ENCODE peak calls at places on chromosomes 7 and 10, in six cellular contexts. P is psoas muscle; X is sigmoid colon; G is CD8-positive, alpha-beta memory T cell; T is aorta; J is testis. S is an unnamed sample.

GRCh38 chr10:71075066-71075758 is 137.2 kb upstream of the UNC5B start:
- DNase-seq in T (peak; percentile 35), X (peak; percentile 49), P (no peak), G (no peak), J (no peak), S (peak; percentile 53)

GRCh38 chr7:92725161-92725925 is 111.0 kb downstream of the CDK6 start:
- DNase-seq in G (no peak), T (no peak), X (no peak), J (no peak), P (no peak), S (no peak)

GRCh38 chr7:106317971-106318370 is 33.2 kb upstream of the NAMPT start:
- DNase-seq in T (no peak), P (no peak), X (no peak), G (no peak), J (no peak), S (no peak)

GRCh38 chr10:11444148-11444516 is 167.3 kb downstream of the USP6NL start:
- DNase-seq in P (no peak), G (no peak), J (no peak), X (no peak), T (no peak), S (no peak)

GRCh38 chr10:70759769-70760168 is 25.4 kb downstream of the TBATA start:
- DNase-seq in X (peak; percentile 44), J (no peak), G (no peak), T (no peak), P (no peak), S (no peak)

GRCh38 chr10:5757766-5758517 is 55.3 kb downstream of the GDI2 start:
- DNase-seq in G (no peak), T (no peak), X (no peak), P (no peak), J (no peak), S (no peak)

GRCh38 chr10:58820862-58821559 is 308.3 kb downstream of the BICC1 start:
- DNase-seq in J (no peak), G (no peak), T (peak; percentile 44), P (no peak), X (no peak), S (no peak)

GRCh38 chr7:98354511-98355249 is 46.2 kb downstream of the BAIAP2L1 start:
- DNase-seq in J (no peak), P (no peak), G (no peak), T (no peak), X (no peak), S (no peak)

GRCh38 chr10:85908462-85908861 is 458.1 kb downstream of the GRID1 start:
- DNase-seq in J (no peak), P (no peak), X (no peak), G (no peak), T (no peak), S (no peak)

GRCh38 chr10:132425029-132425758 is 28.2 kb downstream of the PWWP2B start:
- DNase-seq in X (no peak), T (no peak), G (no peak), P (no peak), J (no peak), S (no peak)

GRCh38 chr10:23412223-23412622 is 26.7 kb upstream of the OTUD1 start:
- DNase-seq in T (no peak), G (no peak), P (no peak), X (no peak), J (no peak), S (no peak)

GRCh38 chr7:106114735-106115383 is 2.7 kb upstream of the SYPL1 start:
- DNase-seq in T (no peak), P (no peak), G (no peak), X (no peak), J (no peak), S (no peak)

GRCh38 chr7:143131777-143132176 is at the start of gene PIP:
- DNase-seq in T (no peak), P (no peak), G (no peak), X (no peak), J (no peak), S (no peak)

GRCh38 chr7:113639221-113639620 is 279.6 kb downstream of the PPP1R3A start:
- DNase-seq in G (no peak), J (no peak), T (no peak), X (no peak), P (no peak), S (no peak)

GRCh38 chr7:120718361-120718760 is 139.6 kb downstream of the TSPAN12 start:
- DNase-seq in T (no peak), P (no peak), J (no peak), G (no peak), X (no peak), S (no peak)

GRCh38 chr7:77550586-77550985 is 13.5 kb downstream of the PTPN12 start:
- DNase-seq in P (no peak), G (no peak), J (no peak), X (no peak), T (no peak), S (no peak)

GRCh38 chr7:1287629-1288225 is 55.1 kb downstream of the UNCX start:
- DNase-seq in P (no peak), J (no peak), T (peak; percentile 36), G (no peak), X (no peak), S (no peak)

GRCh38 chr10:104706886-104707285 is 65.8 kb downstream of the SORCS3 start:
- DNase-seq in X (no peak), P (no peak), T (no peak), G (no peak), J (no peak), S (no peak)

GRCh38 chr7:39810710-39811109 is 139.3 kb upstream of the CDK13 start:
- DNase-seq in X (no peak), T (no peak), G (no peak), J (no peak), P (no peak), S (no peak)

GRCh38 chr10:121683366-121683765 is 85.1 kb upstream of the FGFR2 start:
- DNase-seq in T (no peak), P (no peak), X (no peak), J (no peak), G (no peak), S (no peak)

GRCh38 chr7:116671681-116672595 is at the start of gene MET:
- DNase-seq in J (peak; percentile 60), G (no peak), T (peak; percentile 76), X (peak; percentile 85), P (peak; percentile 83), S (peak; percentile 65)

GRCh38 chr7:134907639-134908038 is 78.7 kb upstream of the AGBL3 start:
- DNase-seq in J (no peak), X (no peak), G (no peak), T (no peak), P (no peak), S (no peak)
- H3K4me1 ChIP-seq in J (peaks cover 9% of the 10 kb centered on the region), X (peaks cover 92% of the 10 kb centered on the region), G (no peaks in the 10 kb centered on the region), T (peaks cover 15% of the 10 kb centered on the region), P (no peaks in the 10 kb centered on the region), S (peaks cover 93% of the 10 kb centered on the region)

GRCh38 chr10:79437111-79437814 is 8.2 kb downstream of the ZCCHC24 start:
- DNase-seq in G (no peak), T (no peak), J (no peak), X (no peak), P (no peak), S (no peak)
- H3K27ac ChIP-seq in G (no peak overlapping the region), T (no peak overlapping the region), J (no peak overlapping the region), X (peak overlapping the region; percentile 98), P (peak overlapping the region; percentile 90), S (peak overlapping the region; percentile 90)

GRCh38 chr7:130998993-130999602 is 265.1 kb upstream of the KLF14 start:
- DNase-seq in T (no peak), P (no peak), G (no peak), X (no peak), J (no peak), S (no peak)
- H3K4me3 ChIP-seq in T (no peak overlapping the region), P (no peak overlapping the region), G (no peak overlapping the region), X (no peak overlapping the region), J (no peak overlapping the region), S (no peak overlapping the region)

GRCh38 chr10:114398587-114399331 is 5.5 kb downstream of the AFAP1L2 start:
- DNase-seq in X (peak; percentile 63), J (no peak), G (no peak), T (no peak), P (no peak), S (no peak)
- H3K4me1 ChIP-seq in X (peaks cover 76% of the 10 kb centered on the region), J (peaks cover 8% of the 10 kb centered on the region), G (no peaks in the 10 kb centered on the region), T (no peaks in the 10 kb centered on the region), P (peaks cover 7% of the 10 kb centered on the region), S (peaks cover 70% of the 10 kb centered on the region)